ENCODE peak calls at places on chromosomes 7 and 10, in six cellular contexts. One of them, this sample, is unnamed.

GRCh38 chr7:11633325-11633724 is 198.7 kb downstream of the THSD7A start:
- DNase-seq in astrocyte of the spinal cord: no peak
- DNase-seq in NCI-H774: no peak
- DNase-seq in NCI-H1694: no peak
- DNase-seq in stimulated activated CD4-positive, alpha-beta T cell treated with anti-CD3 and anti-CD28 coated beads, Interleukin-1b, Interleukin-23, amount 100 ng/mL, for 48 hours: no peak
- DNase-seq in foreskin keratinocyte: no peak
- DNase-seq in this sample: no peak

GRCh38 chr10:11304906-11305585 is 287.4 kb downstream of the CELF2 start:
- DNase-seq in stimulated activated CD4-positive, alpha-beta T cell treated with anti-CD3 and anti-CD28 coated beads, Interleukin-1b, Interleukin-23, amount 100 ng/mL, for 48 hours: no peak
- DNase-seq in astrocyte of the spinal cord: no peak
- DNase-seq in NCI-H774: no peak
- DNase-seq in NCI-H1694: no peak
- DNase-seq in foreskin keratinocyte: no peak
- DNase-seq in this sample: no peak

GRCh38 chr10:12403119-12403518 is 53.8 kb downstream of the CAMK1D start:
- DNase-seq in foreskin keratinocyte: no peak
- DNase-seq in NCI-H774: no peak
- DNase-seq in NCI-H1694: no peak
- DNase-seq in stimulated activated CD4-positive, alpha-beta T cell treated with anti-CD3 and anti-CD28 coated beads, Interleukin-1b, Interleukin-23, amount 100 ng/mL, for 48 hours: no peak
- DNase-seq in astrocyte of the spinal cord: no peak
- DNase-seq in this sample: no peak

GRCh38 chr10:52443419-52444388 is 129.6 kb downstream of the DKK1 start:
- DNase-seq in NCI-H774: no peak
- DNase-seq in astrocyte of the spinal cord: peak; percentile 73
- DNase-seq in foreskin keratinocyte: peak; percentile 100
- DNase-seq in NCI-H1694: no peak
- DNase-seq in stimulated activated CD4-positive, alpha-beta T cell treated with anti-CD3 and anti-CD28 coated beads, Interleukin-1b, Interleukin-23, amount 100 ng/mL, for 48 hours: no peak
- DNase-seq in this sample: peak; percentile 98

GRCh38 chr10:47348661-47349470 is 703 bp downstream of the RBP3 start:
- DNase-seq in astrocyte of the spinal cord: no peak
- DNase-seq in foreskin keratinocyte: no peak
- DNase-seq in NCI-H1694: no peak
- DNase-seq in NCI-H774: no peak
- DNase-seq in stimulated activated CD4-positive, alpha-beta T cell treated with anti-CD3 and anti-CD28 coated beads, Interleukin-1b, Interleukin-23, amount 100 ng/mL, for 48 hours: no peak
- DNase-seq in this sample: no peak

GRCh38 chr7:19619122-19619521 is 89.7 kb downstream of the POLR1F start:
- DNase-seq in NCI-H1694: no peak
- DNase-seq in astrocyte of the spinal cord: peak; percentile 46
- DNase-seq in NCI-H774: no peak
- DNase-seq in stimulated activated CD4-positive, alpha-beta T cell treated with anti-CD3 and anti-CD28 coated beads, Interleukin-1b, Interleukin-23, amount 100 ng/mL, for 48 hours: no peak
- DNase-seq in foreskin keratinocyte: no peak
- DNase-seq in this sample: peak; percentile 68

GRCh38 chr10:97176226-97176625 is 9.5 kb downstream of the SLIT1 start:
- DNase-seq in stimulated activated CD4-positive, alpha-beta T cell treated with anti-CD3 and anti-CD28 coated beads, Interleukin-1b, Interleukin-23, amount 100 ng/mL, for 48 hours: no peak
- DNase-seq in foreskin keratinocyte: no peak
- DNase-seq in astrocyte of the spinal cord: no peak
- DNase-seq in NCI-H1694: no peak
- DNase-seq in NCI-H774: no peak
- DNase-seq in this sample: no peak

GRCh38 chr7:134419085-134419484 is 39.8 kb downstream of the AKR1B1 start:
- DNase-seq in astrocyte of the spinal cord: no peak
- DNase-seq in foreskin keratinocyte: no peak
- DNase-seq in NCI-H774: no peak
- DNase-seq in stimulated activated CD4-positive, alpha-beta T cell treated with anti-CD3 and anti-CD28 coated beads, Interleukin-1b, Interleukin-23, amount 100 ng/mL, for 48 hours: no peak
- DNase-seq in NCI-H1694: no peak
- DNase-seq in this sample: no peak

GRCh38 chr10:35352508-35352907 is 16.2 kb downstream of the CCNY start:
- DNase-seq in stimulated activated CD4-positive, alpha-beta T cell treated with anti-CD3 and anti-CD28 coated beads, Interleukin-1b, Interleukin-23, amount 100 ng/mL, for 48 hours: no peak
- DNase-seq in astrocyte of the spinal cord: no peak
- DNase-seq in foreskin keratinocyte: no peak
- DNase-seq in NCI-H774: no peak
- DNase-seq in NCI-H1694: no peak
- DNase-seq in this sample: no peak

GRCh38 chr10:91597397-91597881 is 35.4 kb downstream of the PPP1R3C start:
- DNase-seq in foreskin keratinocyte: peak; percentile 66
- DNase-seq in NCI-H1694: peak; percentile 37
- DNase-seq in astrocyte of the spinal cord: peak; percentile 51
- DNase-seq in stimulated activated CD4-positive, alpha-beta T cell treated with anti-CD3 and anti-CD28 coated beads, Interleukin-1b, Interleukin-23, amount 100 ng/mL, for 48 hours: no peak
- DNase-seq in NCI-H774: no peak
- DNase-seq in this sample: peak; percentile 41

GRCh38 chr7:102433319-102434038 is at the start of gene ORAI2:
- DNase-seq in foreskin keratinocyte: no peak
- DNase-seq in astrocyte of the spinal cord: peak; percentile 62
- DNase-seq in stimulated activated CD4-positive, alpha-beta T cell treated with anti-CD3 and anti-CD28 coated beads, Interleukin-1b, Interleukin-23, amount 100 ng/mL, for 48 hours: peak; percentile 80
- DNase-seq in NCI-H774: peak; percentile 64
- DNase-seq in NCI-H1694: no peak
- DNase-seq in this sample: peak; percentile 35

This sample was measured in mammary epithelial cell.